ENCODE peak calls at places on chromosomes 2 and 18, in eight cellular contexts. Q is astrocyte of the spinal cord, R is endothelial cell of umbilical vein, U is transverse colon, T is hepatocyte, B is GM23338, E is cardiac fibroblast, M is brain microvascular endothelial cell. D is an unnamed sample.
A peak's percentile ranks its signal among the peaks of the same experiment; 100 is the strongest.

GRCh38 chr2:173943738-173944137 is 21.4 kb downstream of the SP3 start:
- DNase-seq in Q (no peak), R (no peak), U (no peak), T (no peak), B (no peak), E (no peak), M (no peak), D (no peak)

GRCh38 chr2:44705851-44706555 is 235.5 kb upstream of the SIX3 start:
- DNase-seq in Q (no peak), R (no peak), U (no peak), T (no peak), B (peak; percentile 42), E (no peak), M (no peak), D (no peak)

GRCh38 chr2:194854941-194855340 is 802.1 kb upstream of the SLC39A10 start:
- DNase-seq in Q (no peak), R (no peak), U (no peak), T (no peak), B (no peak), E (no peak), M (no peak), D (no peak)

GRCh38 chr18:26415041-26415440 is 133.3 kb downstream of the KCTD1 start:
- DNase-seq in Q (no peak), R (no peak), U (no peak), T (no peak), B (peak; percentile 40), E (no peak), M (no peak), D (no peak)

GRCh38 chr2:215653344-215654015 is 217.6 kb upstream of the FN1 start:
- DNase-seq in Q (peak; percentile 70), R (no peak), U (no peak), T (no peak), B (no peak), E (peak; percentile 70), M (no peak), D (peak; percentile 91)

GRCh38 chr18:58370096-58370495 is 258.8 kb downstream of the ALPK2 start:
- DNase-seq in Q (no peak), R (no peak), U (no peak), T (no peak), B (no peak), E (no peak), M (no peak), D (no peak)

GRCh38 chr18:63445067-63445466 is 22.8 kb upstream of the VPS4B start:
- DNase-seq in Q (no peak), R (no peak), U (no peak), T (no peak), B (no peak), E (no peak), M (no peak), D (no peak)

GRCh38 chr18:79630266-79631095 is 49.1 kb upstream of the CTDP1 start:
- DNase-seq in Q (no peak), R (no peak), U (no peak), T (no peak), B (no peak), E (no peak), M (peak; percentile 16), D (no peak)

GRCh38 chr2:80238692-80239469 is 65.7 kb downstream of the LRRTM1 start:
- DNase-seq in Q (no peak), R (no peak), U (peak; percentile 58), T (peak; percentile 43), B (peak; percentile 75), E (peak; percentile 29), M (no peak), D (peak; percentile 49)
- H3K4me3 ChIP-seq in Q (no peak overlapping the region), R (no peak overlapping the region), U (no peak overlapping the region), T (no peak overlapping the region), B (no peak overlapping the region), E (no peak overlapping the region), M (no peak overlapping the region), D (no peak overlapping the region)

GRCh38 chr2:5977477-5977876 is 285.3 kb downstream of the SOX11 start:
- DNase-seq in Q (no peak), R (no peak), U (no peak), T (no peak), B (no peak), E (no peak), M (no peak), D (no peak)
- TF ChIP-seq CTCF in Q (peak; percentile 38), R (no peak), U (no peak), T (peak; percentile 4), B (no peak), E (no peak), M (peak; percentile 58), D (no peak)

GRCh38 chr2:38597115-38597514 is 5.6 kb downstream of the HNRNPLL start:
- DNase-seq in Q (no peak), R (no peak), U (no peak), T (no peak), B (no peak), E (no peak), M (no peak), D (no peak)

GRCh38 chr2:38599706-38600105 is 3.0 kb downstream of the HNRNPLL start:
- DNase-seq in Q (no peak), R (no peak), U (no peak), T (no peak), B (no peak), E (no peak), M (no peak), D (no peak)

GRCh38 chr2:38598200-38598990 is 4.3 kb downstream of the HNRNPLL start:
- DNase-seq in Q (no peak), R (no peak), U (no peak), T (no peak), B (peak; percentile 15), E (no peak), M (no peak), D (peak; percentile 69)

GRCh38 chr2:38600242-38600891 is 2.4 kb downstream of the HNRNPLL start:
- DNase-seq in Q (no peak), R (peak; percentile 24), U (peak; percentile 21), T (peak; percentile 47), B (peak; percentile 17), E (no peak), M (no peak), D (no peak)

DNA sequence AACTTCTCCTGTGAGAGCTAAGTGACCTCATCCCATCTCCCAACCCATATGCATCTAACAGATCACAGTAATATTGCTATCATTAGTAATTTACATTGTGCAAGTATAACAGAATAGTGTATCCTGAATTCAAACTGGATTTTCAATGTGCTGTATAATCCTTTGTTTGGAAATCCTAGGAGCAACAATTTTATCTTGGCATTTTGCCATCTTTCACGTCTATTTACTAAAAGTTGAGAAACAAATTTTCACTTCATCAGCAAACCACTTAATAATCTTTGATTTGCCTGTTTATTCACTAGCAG is 3.8 kb downstream of the HNRNPLL start:
- DNase-seq in Q (no peak), R (peak; percentile 47), U (no peak), T (no peak), B (no peak), E (peak; percentile 42), M (no peak), D (peak; percentile 50)
- H3K4me3 ChIP-seq in Q (no peak overlapping the region), R (no peak overlapping the region), U (no peak overlapping the region), T (peak overlapping the region; percentile 34), B (peak overlapping the region; percentile 63), E (no peak overlapping the region), M (no peak overlapping the region), D (no peak overlapping the region)

DNA sequence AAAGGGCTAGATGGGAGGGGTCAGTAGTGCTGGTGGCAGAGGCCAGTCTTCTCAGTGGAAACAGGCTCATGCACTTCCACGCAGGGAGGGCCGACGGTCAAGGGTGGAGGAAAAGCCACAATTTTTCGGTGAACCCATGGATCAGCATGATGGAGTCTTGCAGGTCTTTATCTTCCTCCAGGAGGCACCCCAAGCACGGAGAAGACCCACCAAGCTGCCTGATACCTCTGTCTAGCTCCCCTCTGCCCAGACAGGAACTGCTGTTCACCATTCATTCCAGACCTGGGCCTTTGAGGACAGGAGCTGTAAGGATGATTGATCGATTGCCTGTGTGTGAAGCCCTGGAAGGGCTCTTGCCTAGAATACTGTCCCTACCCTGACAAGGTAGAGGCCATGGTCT is 2.8 kb upstream of the LRRFIP1 start:
- DNase-seq in Q (no peak), R (no peak), U (no peak), T (no peak), B (no peak), E (no peak), M (no peak), D (peak; percentile 18)
- TF ChIP-seq CTCF in Q (no peak), R (no peak), U (no peak), T (no peak), B (peak; percentile 25), E (no peak), M (no peak), D (peak; percentile 7)

DNA sequence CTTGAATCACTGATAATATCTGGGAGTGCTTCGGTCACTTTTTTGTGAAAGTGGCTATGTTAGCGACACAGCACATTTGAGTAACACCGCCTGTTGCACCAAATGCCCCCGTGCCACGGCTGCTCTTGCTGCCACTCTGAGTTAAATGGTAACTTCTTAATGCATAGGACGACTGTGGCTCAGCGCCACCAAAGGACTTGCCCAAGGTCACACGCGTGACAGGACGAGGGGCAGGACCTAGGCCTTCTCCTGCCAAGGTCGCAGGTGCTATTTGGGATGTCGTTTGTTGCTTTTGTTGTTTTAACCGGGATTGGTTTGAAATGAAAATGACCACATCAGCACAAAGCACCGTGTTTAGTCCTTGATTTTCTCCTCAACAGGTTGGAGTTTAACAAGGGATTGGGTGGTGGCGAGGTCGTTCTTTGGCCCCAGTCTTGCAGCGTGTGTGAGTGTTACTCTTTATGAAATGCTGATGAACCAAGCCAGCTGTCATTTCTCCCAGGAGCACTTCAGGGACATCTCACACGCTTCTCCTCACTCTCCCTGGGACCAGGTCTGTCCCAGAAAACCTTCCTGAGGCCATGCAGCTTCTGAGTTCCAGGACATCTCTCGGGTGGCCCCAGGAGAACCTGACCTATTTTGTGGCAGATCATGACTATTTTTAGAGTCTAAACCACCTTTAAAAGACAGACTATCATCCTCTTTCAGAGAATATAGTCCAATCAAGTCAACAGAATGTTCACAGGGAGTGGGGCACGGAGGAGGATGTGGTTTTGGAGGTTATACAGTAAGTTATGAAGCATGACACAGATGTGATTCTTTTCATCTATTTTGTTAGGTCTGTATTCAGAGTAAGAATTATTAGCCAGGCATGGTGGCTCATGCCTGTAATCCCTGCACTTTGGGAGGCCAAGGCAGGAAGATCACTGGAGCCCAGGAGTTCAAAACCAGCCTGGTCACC is 49.9 kb downstream of the MTCL1 start:
- DNase-seq in Q (peak; percentile 83), R (no peak), U (peak; percentile 22), T (no peak), B (no peak), E (peak; percentile 78), M (peak; percentile 72), D (peak; percentile 77)
- H3K4me3 ChIP-seq in Q (no peak overlapping the region), R (no peak overlapping the region), U (no peak overlapping the region), T (no peak overlapping the region), B (no peak overlapping the region), E (no peak overlapping the region), M (no peak overlapping the region), D (no peak overlapping the region)

GRCh38 chr2:40230717-40231300 is 221.1 kb downstream of the SLC8A1 start:
- DNase-seq in Q (no peak), R (no peak), U (no peak), T (no peak), B (no peak), E (peak; percentile 38), M (no peak), D (peak; percentile 30)
- TF ChIP-seq CTCF in Q (no peak), R (no peak), U (no peak), T (no peak), B (no peak), E (no peak), M (no peak), D (peak; percentile 12)

GRCh38 chr2:236166781-236167296 is 1.3 kb downstream of the GBX2 start:
- DNase-seq in Q (no peak), R (peak; percentile 27), U (no peak), T (no peak), B (peak; percentile 55), E (no peak), M (no peak), D (no peak)
- H3K4me3 ChIP-seq in Q (peak overlapping the region; percentile 33), R (peak overlapping the region; percentile 73), U (peak overlapping the region; percentile 8), T (no peak overlapping the region), B (peak overlapping the region; percentile 69), E (no peak overlapping the region), M (peak overlapping the region; percentile 57), D (no peak overlapping the region)